ENCODE peak calls at places on chromosome 10, in ten cellular contexts. X is nephron progenitor cell, C is brain microvascular endothelial cell, O is mucosa of descending colon, U is A549, B is fibroblast of pulmonary artery, M is right lobe of liver, Y is epithelial cell of esophagus, A is cardiac fibroblast, N is H9. V is an unnamed sample.

GRCh38 chr10:11014671-11015141 is 3.0 kb upstream of the CELF2 start:
- DNase-seq in X (no peak), M (no peak), U (no peak), O (peak), B (no peak), A (no peak), Y (no peak), C (no peak), N (no peak), V (no peak)

GRCh38 chr10:126500866-126501265 is 112.6 kb upstream of the ADAM12 start:
- DNase-seq in A (peak), C (peak), M (no peak), Y (no peak), N (no peak), O (no peak), U (no peak), B (peak), X (no peak), V (no peak)

GRCh38 chr10:95728535-95728934 is 27.4 kb upstream of the ENTPD1 start:
- DNase-seq in M (no peak), B (peak), Y (peak), O (no peak), N (no peak), C (peak), X (no peak), A (peak), U (no peak), V (no peak)

GRCh38 chr10:110802090-110802489 is 69.6 kb upstream of the PDCD4 start:
- DNase-seq in U (no peak), X (no peak), C (no peak), N (no peak), B (peak), A (peak), M (no peak), O (no peak), Y (peak), V (no peak)

GRCh38 chr10:29136401-29136800 is 152.5 kb upstream of the LYZL1 start:
- DNase-seq in C (no peak), A (peak), Y (no peak), B (peak), U (no peak), N (no peak), X (no peak), O (no peak), M (no peak), V (no peak)

GRCh38 chr10:82310839-82311238 is 435.8 kb downstream of the NRG3 start:
- DNase-seq in X (no peak), M (no peak), C (no peak), N (no peak), B (peak), U (no peak), O (no peak), Y (no peak), A (peak), V (no peak)

GRCh38 chr10:130010653-130011052 is 46.6 kb upstream of the EBF3 start:
- DNase-seq in C (no peak), M (no peak), X (no peak), Y (no peak), O (no peak), U (no peak), N (no peak), A (no peak), B (no peak), V (no peak)

GRCh38 chr10:122303271-122304053 is 32.4 kb downstream of the BTBD16 start:
- DNase-seq in Y (no peak), X (no peak), A (no peak), B (no peak), C (no peak), U (no peak), N (no peak), M (no peak), O (no peak), V (no peak)

GRCh38 chr10:92575961-92576360 is 2.1 kb upstream of the IDE start:
- DNase-seq in Y (peak), B (peak), M (no peak), U (peak), O (no peak), X (no peak), N (no peak), A (peak), C (no peak), V (no peak)

GRCh38 chr10:123913688-123914268 is 22.2 kb upstream of the CPXM2 start:
- DNase-seq in N (no peak), B (peak), U (no peak), C (no peak), M (no peak), Y (no peak), X (no peak), O (no peak), A (no peak), V (no peak)

GRCh38 chr10:83657487-83657886 is 481.8 kb upstream of the GHITM start:
- DNase-seq in X (no peak), O (no peak), A (no peak), B (no peak), U (no peak), Y (no peak), M (no peak), C (no peak), N (no peak), V (no peak)

GRCh38 chr10:56139405-56139804 is 221.7 kb downstream of the ZWINT start:
- DNase-seq in C (no peak), U (no peak), A (no peak), X (no peak), O (no peak), M (no peak), Y (no peak), B (no peak), N (no peak), V (no peak)

GRCh38 chr10:11793762-11794479 is 29.2 kb upstream of the PROSER2 start:
- DNase-seq in B (peak), O (no peak), Y (peak), A (peak), N (no peak), X (no peak), C (peak), M (peak), U (peak), V (no peak)

GRCh38 chr10:5812283-5813090 is 747 bp downstream of the GDI2 start:
- DNase-seq in C (no peak), Y (peak), M (peak), B (no peak), O (peak), U (peak), N (no peak), X (peak), A (peak), V (no peak)

GRCh38 chr10:8811201-8811600 is 756.7 kb downstream of the GATA3 start:
- DNase-seq in B (peak), A (no peak), X (no peak), C (no peak), N (no peak), M (no peak), Y (no peak), U (no peak), O (no peak), V (no peak)

GRCh38 chr10:43204394-43204942 is 62.4 kb downstream of the RASGEF1A start:
- DNase-seq in Y (no peak), U (no peak), B (no peak), M (peak), N (no peak), C (no peak), O (peak), A (no peak), X (peak), V (peak)

GRCh38 chr10:35545878-35546631 is 59.1 kb upstream of the GJD4 start:
- DNase-seq in U (peak), X (no peak), C (no peak), Y (no peak), N (no peak), B (peak), A (peak), O (no peak), M (no peak), V (no peak)

GRCh38 chr10:124224331-124225028 is 131.1 kb upstream of the CHST15 start:
- DNase-seq in O (no peak), B (no peak), N (no peak), X (no peak), M (no peak), C (peak), U (no peak), Y (no peak), A (peak), V (no peak)

GRCh38 chr10:46283217-46283944 is 3.4 kb upstream of the ANTXRL start:
- DNase-seq in Y (no peak), A (peak), O (no peak), N (no peak), M (peak), X (no peak), C (no peak), B (no peak), U (no peak), V (no peak)

GRCh38 chr10:7302393-7303054 is 108.3 kb downstream of the SFMBT2 start:
- DNase-seq in M (no peak), O (no peak), N (no peak), C (no peak), X (peak), B (no peak), U (peak), Y (no peak), A (no peak), V (no peak)

GRCh38 chr10:12041766-12042408 is 722 bp downstream of the UPF2 start:
- DNase-seq in B (peak), M (no peak), X (peak), A (peak), O (peak), U (peak), Y (peak), C (peak), N (no peak), V (no peak)

GRCh38 chr10:16408379-16408778 is 28.4 kb upstream of the PTER start:
- DNase-seq in U (no peak), B (no peak), Y (no peak), C (no peak), A (no peak), M (no peak), O (no peak), N (no peak), X (no peak), V (no peak)

GRCh38 chr10:6755891-6756460 is 175.9 kb upstream of the PRKCQ start:
- DNase-seq in A (peak), O (no peak), C (no peak), N (no peak), Y (peak), B (peak), M (no peak), X (no peak), U (no peak), V (no peak)

DNA sequence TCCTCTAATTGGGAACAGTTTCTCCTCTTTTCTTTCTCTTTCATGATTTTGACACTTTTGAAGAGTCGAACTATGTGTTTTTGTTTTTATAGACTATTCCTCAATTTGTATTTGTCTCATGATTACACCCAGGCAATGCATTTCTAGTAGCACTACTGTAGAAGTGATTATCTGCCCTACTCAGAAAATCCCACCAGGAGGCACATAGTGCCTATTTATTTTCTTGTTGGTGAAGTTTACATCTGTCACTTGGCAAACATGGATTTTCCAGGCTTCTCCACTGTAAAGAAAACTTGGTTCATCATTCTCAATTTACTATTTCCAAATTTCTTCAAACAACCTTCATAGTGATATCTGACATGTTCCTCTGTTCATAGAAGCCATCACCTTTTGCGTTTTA is 893.9 kb downstream of the CCSER2 start:
- DNase-seq in N (no peak), M (no peak), X (no peak), U (no peak), Y (no peak), B (no peak), C (no peak), A (no peak), O (no peak), V (no peak)
- TF ChIP-seq CTCF in N (no peak), M (peak), X (no peak), U (no peak), Y (no peak), B (no peak), C (no peak), A (no peak), O (no peak), V (peak)

GRCh38 chr10:49768731-49769130 is 6.6 kb upstream of the OGDHL start:
- DNase-seq in N (peak), A (no peak), U (no peak), C (no peak), X (no peak), M (no peak), O (no peak), Y (no peak), B (no peak), V (no peak)
- TF ChIP-seq CTCF in N (no peak), A (no peak), U (no peak), C (no peak), X (no peak), M (no peak), O (no peak), Y (no peak), B (no peak), V (no peak)

GRCh38 chr10:121168513-121169216 is 317.5 kb downstream of the WDR11 start:
- DNase-seq in N (peak), Y (no peak), B (no peak), X (no peak), U (no peak), A (no peak), M (peak), O (no peak), C (no peak), V (no peak)
- TF ChIP-seq CTCF in N (peak), Y (no peak), B (no peak), X (no peak), U (no peak), A (no peak), M (peak), O (no peak), C (no peak), V (peak)

DNA sequence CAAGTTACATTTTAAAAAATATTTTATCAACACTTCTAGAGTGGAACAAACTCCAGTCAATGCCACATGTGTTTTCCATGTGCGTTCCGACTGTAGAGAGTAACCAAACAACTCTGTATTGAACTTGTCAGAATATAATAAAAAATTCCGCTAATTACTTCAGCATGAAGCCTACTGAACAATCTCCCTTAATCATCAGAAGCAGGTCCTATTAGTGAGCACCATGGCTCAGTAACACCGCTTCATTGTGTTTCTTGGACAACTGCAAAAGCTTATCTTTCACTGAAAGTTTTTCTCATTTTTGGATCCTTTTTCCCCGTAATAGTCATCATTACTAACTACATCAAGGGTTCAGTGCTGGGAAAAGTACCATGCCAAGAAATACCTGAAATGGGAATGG is 117.0 kb downstream of the MKX start:
- DNase-seq in N (no peak), Y (no peak), B (no peak), O (no peak), A (no peak), U (no peak), M (no peak), X (no peak), C (no peak), V (no peak)
- TF ChIP-seq CTCF in N (no peak), Y (no peak), B (no peak), O (no peak), A (no peak), U (no peak), M (no peak), X (no peak), C (no peak), V (no peak)

DNA sequence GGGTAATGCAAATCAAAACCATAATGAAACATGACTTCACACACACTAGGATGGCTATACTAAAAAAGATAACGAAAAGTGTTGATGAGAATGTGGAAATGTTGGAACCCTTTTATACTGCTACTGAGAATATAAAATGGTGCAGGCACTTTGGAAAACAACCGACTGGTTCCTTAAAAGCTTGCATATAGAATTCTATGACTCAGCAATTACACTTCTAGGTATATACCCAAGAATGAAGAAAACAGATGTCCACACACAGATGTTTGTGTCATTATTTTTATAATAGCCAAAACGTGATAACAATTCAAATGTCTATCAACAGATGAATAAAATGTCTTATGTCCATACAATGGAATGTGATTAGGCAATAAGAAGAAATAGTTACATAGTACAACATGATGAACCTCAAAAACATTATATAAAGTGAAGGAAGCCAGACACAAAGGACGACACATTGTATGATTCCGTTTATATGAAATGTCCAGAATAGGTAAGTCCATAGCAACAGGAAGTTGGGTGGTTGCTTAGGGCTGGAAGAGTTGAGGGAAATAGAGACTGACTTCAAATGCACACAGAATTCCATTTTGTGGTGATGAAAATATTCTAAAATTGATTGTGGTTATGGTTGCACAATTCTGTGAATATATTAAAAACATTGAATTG is 148.3 kb upstream of the PHYHIPL start:
- DNase-seq in U (no peak), Y (peak), A (peak), M (no peak), B (peak), N (no peak), X (no peak), O (no peak), C (peak), V (no peak)
- TF ChIP-seq CTCF in U (no peak), Y (no peak), A (no peak), M (no peak), B (no peak), N (no peak), X (no peak), O (no peak), C (no peak), V (no peak)

DNA sequence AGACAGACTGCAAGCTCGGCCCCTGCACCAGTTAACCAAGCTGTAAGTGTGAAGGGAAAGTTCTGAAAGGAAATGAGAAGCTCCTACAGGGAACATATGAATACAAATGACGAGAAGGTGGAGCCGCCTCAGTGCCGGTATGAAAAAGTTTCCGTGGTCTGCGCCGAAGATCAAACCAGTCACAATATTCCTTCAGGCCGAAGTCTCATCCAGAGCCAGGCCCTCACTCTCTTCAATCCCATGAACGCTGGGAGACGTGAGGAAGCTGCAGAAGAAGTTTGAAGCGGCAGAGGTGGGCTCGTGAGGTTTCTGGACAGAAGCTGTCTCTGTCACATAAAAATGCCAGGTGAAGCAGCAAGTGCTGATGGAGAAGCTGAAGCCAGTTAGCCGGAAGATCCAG is 71.9 kb downstream of the CFAP46 start:
- DNase-seq in B (no peak), C (no peak), A (no peak), X (no peak), N (peak), M (peak), U (no peak), O (no peak), Y (no peak), V (peak)
- TF ChIP-seq CTCF in B (no peak), C (no peak), A (no peak), X (no peak), N (no peak), M (no peak), U (no peak), O (no peak), Y (no peak), V (no peak)

DNA sequence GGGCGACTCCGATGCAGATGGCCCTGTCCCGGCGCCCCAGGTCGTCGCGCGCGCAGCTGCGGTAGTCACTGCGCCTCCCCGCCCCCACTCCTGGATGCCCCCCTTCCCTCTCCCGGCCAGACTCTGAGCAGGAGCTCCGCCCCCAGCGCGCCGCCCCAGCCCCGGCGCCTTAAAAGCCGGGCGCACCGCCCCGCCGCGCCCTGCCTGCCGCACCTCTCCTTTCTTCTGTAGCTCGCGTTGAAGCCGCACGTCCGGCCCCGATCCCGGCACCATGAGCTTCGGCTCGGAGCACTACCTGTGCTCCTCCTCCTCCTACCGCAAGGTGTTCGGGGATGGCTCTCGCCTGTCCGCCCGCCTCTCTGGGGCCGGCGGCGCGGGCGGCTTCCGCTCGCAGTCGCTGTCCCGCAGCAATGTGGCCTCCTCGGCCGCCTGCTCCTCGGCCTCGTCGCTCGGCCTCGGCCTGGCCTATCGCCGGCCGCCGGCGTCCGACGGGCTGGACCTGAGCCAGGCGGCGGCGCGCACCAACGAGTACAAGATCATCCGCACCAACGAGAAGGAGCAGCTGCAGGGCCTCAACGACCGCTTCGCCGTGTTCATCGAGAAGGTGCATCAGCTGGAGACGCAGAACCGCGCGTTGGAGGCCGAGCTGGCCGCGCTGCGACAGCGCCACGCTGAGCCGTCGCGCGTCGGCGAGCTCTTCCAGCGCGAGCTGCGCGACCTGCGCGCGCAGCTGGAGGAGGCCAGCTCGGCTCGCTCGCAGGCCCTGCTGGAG is at the start of gene INA:
- DNase-seq in O (peak), C (no peak), B (peak), M (no peak), Y (peak), N (peak), A (peak), X (peak), U (peak), V (no peak)
- TF ChIP-seq CTCF in O (no peak), C (no peak), B (no peak), M (no peak), Y (no peak), N (peak), A (no peak), X (no peak), U (peak), V (peak)